ENCODE peak calls at places on chromosomes 4 and X, in four cellular contexts. E is GM12878, F is HepG2, Q is K562. W is an unnamed sample.

GRCh38 chrX:10102046-10102704 is 54.6 kb upstream of the CLCN4 start:
- DNase-seq in E (no peak), F (no peak), Q (no peak), W (no peak)

GRCh38 chr4:32661229-32661628 is 1941.1 kb downstream of the PCDH7 start:
- DNase-seq in E (no peak), F (peak), Q (no peak), W (no peak)

GRCh38 chr4:151169223-151169622 is 69.8 kb downstream of the RPS3A start:
- DNase-seq in E (no peak), F (no peak), Q (no peak), W (no peak)

GRCh38 chr4:54526560-54526959 is 131.2 kb upstream of the KIT start:
- DNase-seq in E (no peak), F (no peak), Q (no peak), W (no peak)

GRCh38 chr4:162163892-162164759 is at the start of gene FSTL5:
- DNase-seq in E (no peak), F (peak), Q (peak), W (peak)

GRCh38 chr4:26719954-26720552 is 136.2 kb downstream of the TBC1D19 start:
- DNase-seq in E (no peak), F (no peak), Q (peak), W (no peak)

GRCh38 chr4:5361968-5362367 is 310.7 kb downstream of the STK32B start:
- DNase-seq in E (no peak), F (no peak), Q (no peak), W (no peak)

GRCh38 chr4:158538176-158538575 is 16.5 kb downstream of the RXFP1 start:
- DNase-seq in E (no peak), F (no peak), Q (no peak), W (no peak)

GRCh38 chr4:187207931-187208330 is 484.3 kb upstream of the FAT1 start:
- DNase-seq in E (no peak), F (no peak), Q (no peak), W (no peak)

GRCh38 chrX:154458116-154458953 is at the start of gene PLXNA3:
- DNase-seq in E (no peak), F (no peak), Q (peak), W (peak)

GRCh38 chr4:141518222-141518621 is 118.2 kb upstream of the IL15 start:
- DNase-seq in E (no peak), F (no peak), Q (no peak), W (no peak)

GRCh38 chr4:8307126-8307525 is 37.6 kb downstream of the HTRA3 start:
- DNase-seq in E (no peak), F (no peak), Q (no peak), W (no peak)

GRCh38 chrX:8913665-8914409 is 112.7 kb upstream of the FAM9A start:
- DNase-seq in E (no peak), F (no peak), Q (no peak), W (no peak)

GRCh38 chr4:186557486-186557885 is 2.1 kb upstream of the MTNR1A start:
- DNase-seq in E (no peak), F (no peak), Q (no peak), W (no peak)

GRCh38 chr4:81314897-81315470 is 100.0 kb upstream of the PRKG2 start:
- DNase-seq in E (no peak), F (no peak), Q (no peak), W (no peak)

GRCh38 chrX:31058284-31058683 is 13.6 kb downstream of the FTHL17 start:
- DNase-seq in E (no peak), F (no peak), Q (no peak), W (no peak)

GRCh38 chr4:146333187-146333894 is 119.0 kb downstream of the REELD1 start:
- DNase-seq in E (peak), F (peak), Q (no peak), W (no peak)

GRCh38 chr4:173217727-173218126 is 49.1 kb downstream of the GALNT7 start:
- DNase-seq in E (no peak), F (no peak), Q (peak), W (no peak)

GRCh38 chrX:37825225-37825842 is 22.0 kb downstream of the DYNLT3 start:
- DNase-seq in E (no peak), F (peak), Q (peak), W (peak)

GRCh38 chrX:47862680-47863079 is 26.0 kb downstream of the ZNF81 start:
- DNase-seq in E (no peak), F (no peak), Q (no peak), W (no peak)

GRCh38 chr4:177010421-177010820 is 217.7 kb upstream of the VEGFC start:
- DNase-seq in E (no peak), F (no peak), Q (no peak), W (no peak)

GRCh38 chrX:2283111-2283847 is 217.5 kb downstream of the DHRSX start:
- DNase-seq in E (no peak), F (no peak), Q (no peak), W (no peak)
- TF ChIP-seq FOXM1 in E (no peak), F (no peak), Q (no peak), W (no peak)

GRCh38 chr4:138538743-138539142 is 296.6 kb upstream of the SLC7A11 start:
- DNase-seq in E (no peak), F (no peak), Q (no peak), W (no peak)

GRCh38 chr4:138540056-138540800 is 298.1 kb upstream of the SLC7A11 start:
- DNase-seq in E (no peak), F (no peak), Q (no peak), W (no peak)

GRCh38 chr4:138537739-138538138 is 295.6 kb upstream of the SLC7A11 start:
- DNase-seq in E (no peak), F (no peak), Q (no peak), W (no peak)

DNA sequence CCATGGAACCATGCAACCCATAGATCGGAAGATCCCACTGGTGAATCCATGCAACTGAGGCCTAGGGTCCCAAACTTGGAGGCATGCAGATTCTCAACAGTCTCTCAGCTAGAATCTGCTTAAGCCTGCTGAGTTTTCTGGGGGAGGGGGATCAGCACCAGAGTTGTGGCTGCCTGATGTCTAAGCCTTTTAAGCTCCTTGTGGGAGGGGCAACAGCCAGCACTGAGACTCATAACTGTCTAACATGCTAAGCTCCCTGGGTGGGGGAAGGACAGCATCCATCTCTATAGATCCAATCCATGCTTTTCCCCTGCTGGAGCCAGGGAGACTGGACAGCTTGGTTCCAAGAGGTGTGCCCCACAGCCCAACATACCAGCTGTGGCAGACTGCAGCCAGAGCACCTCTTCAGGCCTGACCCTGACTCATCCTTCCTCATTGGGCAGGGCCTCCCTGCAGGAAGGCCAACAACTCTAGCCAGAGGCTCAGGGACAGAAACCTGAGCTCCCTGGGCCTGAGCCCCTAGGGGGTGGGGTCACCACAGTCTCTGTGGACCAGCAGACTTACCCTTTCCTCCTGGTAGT is 300.1 kb upstream of the SLC7A11 start:
- DNase-seq in E (no peak), F (no peak), Q (no peak), W (no peak)
- TF ChIP-seq SP1 in E (no peak), F (no peak), Q (no peak), W (no peak)

GRCh38 chr4:62431513-62431912 is 1231.4 kb downstream of the ADGRL3 start:
- DNase-seq in E (no peak), F (no peak), Q (no peak), W (no peak)
- TF ChIP-seq BHLHE40 in E (no peak), F (no peak), Q (no peak), W (no peak)

GRCh38 chrX:130575831-130576404 is 174.1 kb downstream of the RBMX2 start:
- DNase-seq in E (no peak), F (peak), Q (peak), W (peak)
- TF ChIP-seq FOXM1 in E (no peak), F (no peak), Q (no peak), W (no peak)

DNA sequence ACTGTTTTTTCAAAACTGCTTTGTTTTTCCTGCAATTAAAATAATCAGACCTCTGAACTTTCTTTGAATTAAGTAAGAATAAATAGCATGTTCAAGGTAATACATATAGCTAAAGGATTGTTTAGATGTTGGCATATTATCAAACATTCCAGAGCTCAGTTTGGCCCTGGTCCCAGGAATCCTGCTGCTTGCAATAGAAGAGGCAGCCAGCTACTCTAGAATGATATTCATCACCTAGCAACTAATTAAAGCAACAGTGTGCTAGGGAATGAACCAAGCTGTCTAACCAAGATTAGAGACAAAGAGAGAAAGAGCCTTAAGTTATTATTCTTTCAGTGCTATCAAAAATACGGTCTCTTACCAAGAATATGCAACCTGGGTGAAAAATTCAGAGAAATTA is 460.9 kb downstream of the GABRG1 start:
- DNase-seq in E (no peak), F (no peak), Q (no peak), W (no peak)
- TF ChIP-seq SP1 in E (no peak), F (no peak), Q (no peak), W (no peak)

GRCh38 chr4:183636923-183637322 is 22.1 kb downstream of the RWDD4 start:
- DNase-seq in E (no peak), F (no peak), Q (no peak), W (no peak)
- TF ChIP-seq BHLHE40 in E (no peak), F (no peak), Q (no peak), W (no peak)

GRCh38 chrX:397575-397974 is 10.9 kb upstream of the PPP2R3B start:
- DNase-seq in E (no peak), F (no peak), Q (no peak), W (no peak)
- TF ChIP-seq FOXM1 in E (no peak), F (no peak), Q (no peak), W (no peak)